ENCODE peak calls at places on chromosomes 12 and 14, in ten cellular contexts. One of them, this sample, is unnamed.

GRCh38 chr12:55619352-55620138 is 17.1 kb upstream of the OR10P1 start:
- DNase-seq in HL-60: peak; percentile 70
- DNase-seq in CD4-positive, alpha-beta T cell: no peak
- DNase-seq in psoas muscle: no peak
- DNase-seq in endothelial cell of umbilical vein: peak; percentile 95
- DNase-seq in MM.1S: peak; percentile 94
- DNase-seq in GM20000: peak; percentile 70
- DNase-seq in GM06990: peak; percentile 36
- DNase-seq in adrenal gland: peak; percentile 56
- DNase-seq in endothelial cell: peak; percentile 76
- DNase-seq in this sample: peak; percentile 70

GRCh38 chr12:11347810-11348209 is 37.6 kb upstream of the PRB4 start:
- DNase-seq in HL-60: no peak
- DNase-seq in CD4-positive, alpha-beta T cell: no peak
- DNase-seq in psoas muscle: no peak
- DNase-seq in endothelial cell of umbilical vein: no peak
- DNase-seq in MM.1S: no peak
- DNase-seq in GM20000: no peak
- DNase-seq in GM06990: no peak
- DNase-seq in adrenal gland: no peak
- DNase-seq in endothelial cell: no peak
- DNase-seq in this sample: no peak

GRCh38 chr14:20614038-20614840 is 23.1 kb upstream of the RNASE12 start:
- DNase-seq in HL-60: no peak
- DNase-seq in CD4-positive, alpha-beta T cell: no peak
- DNase-seq in psoas muscle: no peak
- DNase-seq in endothelial cell of umbilical vein: peak; percentile 28
- DNase-seq in MM.1S: no peak
- DNase-seq in GM20000: no peak
- DNase-seq in GM06990: no peak
- DNase-seq in adrenal gland: no peak
- DNase-seq in endothelial cell: peak; percentile 26
- DNase-seq in this sample: no peak

GRCh38 chr14:103259801-103260628 is 74.0 kb upstream of the EIF5 start:
- DNase-seq in HL-60: no peak
- DNase-seq in CD4-positive, alpha-beta T cell: no peak
- DNase-seq in psoas muscle: no peak
- DNase-seq in endothelial cell of umbilical vein: no peak
- DNase-seq in MM.1S: no peak
- DNase-seq in GM20000: no peak
- DNase-seq in GM06990: no peak
- DNase-seq in adrenal gland: no peak
- DNase-seq in endothelial cell: no peak
- DNase-seq in this sample: no peak

GRCh38 chr12:18629916-18630315 is 107.9 kb downstream of the PLCZ1 start:
- DNase-seq in HL-60: no peak
- DNase-seq in CD4-positive, alpha-beta T cell: no peak
- DNase-seq in psoas muscle: no peak
- DNase-seq in endothelial cell of umbilical vein: no peak
- DNase-seq in MM.1S: no peak
- DNase-seq in GM20000: no peak
- DNase-seq in GM06990: no peak
- DNase-seq in adrenal gland: no peak
- DNase-seq in endothelial cell: no peak
- DNase-seq in this sample: no peak

GRCh38 chr14:70955543-70956480 is 48.6 kb downstream of the PCNX1 start:
- DNase-seq in HL-60: no peak
- DNase-seq in CD4-positive, alpha-beta T cell: peak; percentile 45
- DNase-seq in psoas muscle: no peak
- DNase-seq in endothelial cell of umbilical vein: peak; percentile 41
- DNase-seq in MM.1S: peak; percentile 39
- DNase-seq in GM20000: peak; percentile 12
- DNase-seq in GM06990: no peak
- DNase-seq in adrenal gland: no peak
- DNase-seq in endothelial cell: no peak
- DNase-seq in this sample: peak; percentile 13

GRCh38 chr12:86389949-86390348 is 133.8 kb upstream of the MGAT4C start:
- DNase-seq in HL-60: no peak
- DNase-seq in CD4-positive, alpha-beta T cell: no peak
- DNase-seq in psoas muscle: no peak
- DNase-seq in endothelial cell of umbilical vein: no peak
- DNase-seq in MM.1S: no peak
- DNase-seq in GM20000: no peak
- DNase-seq in GM06990: no peak
- DNase-seq in adrenal gland: no peak
- DNase-seq in endothelial cell: no peak
- DNase-seq in this sample: no peak

GRCh38 chr14:69711471-69712216 is 55.3 kb upstream of the SRSF5 start:
- DNase-seq in HL-60: no peak
- DNase-seq in CD4-positive, alpha-beta T cell: no peak
- DNase-seq in psoas muscle: no peak
- DNase-seq in endothelial cell of umbilical vein: no peak
- DNase-seq in MM.1S: no peak
- DNase-seq in GM20000: no peak
- DNase-seq in GM06990: no peak
- DNase-seq in adrenal gland: peak; percentile 39
- DNase-seq in endothelial cell: no peak
- DNase-seq in this sample: no peak

GRCh38 chr12:95303476-95303875 is 85.9 kb downstream of the VEZT start:
- DNase-seq in HL-60: no peak
- DNase-seq in CD4-positive, alpha-beta T cell: no peak
- DNase-seq in psoas muscle: no peak
- DNase-seq in endothelial cell of umbilical vein: peak; percentile 68
- DNase-seq in MM.1S: no peak
- DNase-seq in GM20000: no peak
- DNase-seq in GM06990: no peak
- DNase-seq in adrenal gland: no peak
- DNase-seq in endothelial cell: no peak
- DNase-seq in this sample: no peak

GRCh38 chr12:916712-917445 is 32.6 kb downstream of the RAD52 start:
- DNase-seq in HL-60: no peak
- DNase-seq in CD4-positive, alpha-beta T cell: no peak
- DNase-seq in psoas muscle: no peak
- DNase-seq in endothelial cell of umbilical vein: no peak
- DNase-seq in MM.1S: no peak
- DNase-seq in GM20000: no peak
- DNase-seq in GM06990: no peak
- DNase-seq in adrenal gland: no peak
- DNase-seq in endothelial cell: no peak
- DNase-seq in this sample: no peak

GRCh38 chr12:46027172-46027571 is 36.8 kb upstream of the SCAF11 start:
- DNase-seq in HL-60: no peak
- DNase-seq in CD4-positive, alpha-beta T cell: no peak
- DNase-seq in psoas muscle: no peak
- DNase-seq in endothelial cell of umbilical vein: no peak
- DNase-seq in MM.1S: no peak
- DNase-seq in GM20000: no peak
- DNase-seq in GM06990: no peak
- DNase-seq in adrenal gland: no peak
- DNase-seq in endothelial cell: no peak
- DNase-seq in this sample: no peak

GRCh38 chr14:94051115-94051514 is 25.0 kb downstream of the OTUB2 start:
- DNase-seq in HL-60: no peak
- DNase-seq in CD4-positive, alpha-beta T cell: no peak
- DNase-seq in psoas muscle: no peak
- DNase-seq in endothelial cell of umbilical vein: peak; percentile 40
- DNase-seq in MM.1S: no peak
- DNase-seq in GM20000: no peak
- DNase-seq in GM06990: no peak
- DNase-seq in adrenal gland: no peak
- DNase-seq in endothelial cell: peak; percentile 30
- DNase-seq in this sample: no peak

GRCh38 chr12:69648476-69648875 is 37.8 kb upstream of the LRRC10 start:
- DNase-seq in HL-60: no peak
- DNase-seq in CD4-positive, alpha-beta T cell: no peak
- DNase-seq in psoas muscle: no peak
- DNase-seq in endothelial cell of umbilical vein: no peak
- DNase-seq in MM.1S: no peak
- DNase-seq in GM20000: no peak
- DNase-seq in GM06990: no peak
- DNase-seq in adrenal gland: no peak
- DNase-seq in endothelial cell: no peak
- DNase-seq in this sample: no peak

GRCh38 chr14:85444685-85445084 is 85.3 kb upstream of the FLRT2 start:
- DNase-seq in HL-60: peak; percentile 28
- DNase-seq in CD4-positive, alpha-beta T cell: no peak
- DNase-seq in psoas muscle: no peak
- DNase-seq in endothelial cell of umbilical vein: no peak
- DNase-seq in MM.1S: no peak
- DNase-seq in GM20000: no peak
- DNase-seq in GM06990: no peak
- DNase-seq in adrenal gland: no peak
- DNase-seq in endothelial cell: no peak
- DNase-seq in this sample: no peak

DNA sequence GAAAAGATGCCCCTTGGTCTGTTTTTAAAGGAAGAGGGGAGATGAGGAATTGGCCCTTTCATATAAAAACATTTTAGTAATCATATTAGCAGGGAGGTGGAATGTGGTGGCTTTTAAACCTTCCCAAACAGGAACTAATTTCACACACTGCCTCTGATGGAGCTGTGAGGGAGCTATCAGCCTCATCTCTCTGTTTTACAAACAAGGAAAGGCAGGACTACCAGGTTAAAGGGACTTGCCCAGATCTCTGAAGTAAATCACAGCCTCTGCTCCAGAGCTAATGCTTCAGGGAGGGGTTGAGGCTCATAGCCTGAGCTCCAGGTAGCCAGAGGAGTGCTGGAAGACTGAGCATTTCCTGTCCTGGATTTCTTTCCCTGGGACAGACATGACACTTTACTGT is 1.1 kb upstream of the BMP4 start:
- DNase-seq in HL-60: no peak
- DNase-seq in CD4-positive, alpha-beta T cell: no peak
- DNase-seq in psoas muscle: no peak
- DNase-seq in endothelial cell of umbilical vein: no peak
- DNase-seq in MM.1S: no peak
- DNase-seq in GM20000: peak; percentile 49
- DNase-seq in GM06990: no peak
- DNase-seq in adrenal gland: no peak
- DNase-seq in endothelial cell: no peak
- DNase-seq in this sample: no peak
- TF ChIP-seq CTCF in HL-60: no peak
- TF ChIP-seq CTCF in CD4-positive, alpha-beta T cell: no peak
- TF ChIP-seq CTCF in psoas muscle: no peak
- TF ChIP-seq CTCF in endothelial cell of umbilical vein: no peak
- TF ChIP-seq CTCF in MM.1S: no peak
- TF ChIP-seq CTCF in GM20000: no peak
- TF ChIP-seq CTCF in GM06990: no peak
- TF ChIP-seq CTCF in adrenal gland: no peak
- TF ChIP-seq CTCF in endothelial cell: no peak
- TF ChIP-seq CTCF in this sample: no peak

GRCh38 chr12:116303929-116304328 is 26.4 kb upstream of the MED13L start:
- DNase-seq in HL-60: peak; percentile 56
- DNase-seq in CD4-positive, alpha-beta T cell: no peak
- DNase-seq in psoas muscle: no peak
- DNase-seq in endothelial cell of umbilical vein: no peak
- DNase-seq in MM.1S: no peak
- DNase-seq in GM20000: no peak
- DNase-seq in GM06990: no peak
- DNase-seq in adrenal gland: no peak
- DNase-seq in endothelial cell: no peak
- DNase-seq in this sample: no peak
- TF ChIP-seq CTCF in HL-60: no peak
- TF ChIP-seq CTCF in CD4-positive, alpha-beta T cell: no peak
- TF ChIP-seq CTCF in psoas muscle: no peak
- TF ChIP-seq CTCF in endothelial cell of umbilical vein: no peak
- TF ChIP-seq CTCF in MM.1S: no peak
- TF ChIP-seq CTCF in GM20000: no peak
- TF ChIP-seq CTCF in GM06990: no peak
- TF ChIP-seq CTCF in adrenal gland: no peak
- TF ChIP-seq CTCF in endothelial cell: no peak
- TF ChIP-seq CTCF in this sample: no peak

GRCh38 chr12:97465012-97465345 is 2.4 kb downstream of the RMST start:
- DNase-seq in HL-60: no peak
- DNase-seq in CD4-positive, alpha-beta T cell: no peak
- DNase-seq in psoas muscle: no peak
- DNase-seq in endothelial cell of umbilical vein: no peak
- DNase-seq in MM.1S: no peak
- DNase-seq in GM20000: no peak
- DNase-seq in GM06990: no peak
- DNase-seq in adrenal gland: no peak
- DNase-seq in endothelial cell: peak; percentile 11
- DNase-seq in this sample: no peak
- TF ChIP-seq CTCF in HL-60: no peak
- TF ChIP-seq CTCF in CD4-positive, alpha-beta T cell: no peak
- TF ChIP-seq CTCF in psoas muscle: no peak
- TF ChIP-seq CTCF in endothelial cell of umbilical vein: no peak
- TF ChIP-seq CTCF in MM.1S: no peak
- TF ChIP-seq CTCF in GM20000: no peak
- TF ChIP-seq CTCF in GM06990: no peak
- TF ChIP-seq CTCF in adrenal gland: no peak
- TF ChIP-seq CTCF in endothelial cell: no peak
- TF ChIP-seq CTCF in this sample: no peak

GRCh38 chr12:20189767-20190166 is 178.6 kb upstream of the PDE3A start:
- DNase-seq in HL-60: no peak
- DNase-seq in CD4-positive, alpha-beta T cell: no peak
- DNase-seq in psoas muscle: no peak
- DNase-seq in endothelial cell of umbilical vein: no peak
- DNase-seq in MM.1S: no peak
- DNase-seq in GM20000: no peak
- DNase-seq in GM06990: no peak
- DNase-seq in adrenal gland: no peak
- DNase-seq in endothelial cell: no peak
- DNase-seq in this sample: no peak

GRCh38 chr12:20188930-20189653 is 179.2 kb upstream of the PDE3A start:
- DNase-seq in HL-60: no peak
- DNase-seq in CD4-positive, alpha-beta T cell: no peak
- DNase-seq in psoas muscle: no peak
- DNase-seq in endothelial cell of umbilical vein: peak; percentile 19
- DNase-seq in MM.1S: no peak
- DNase-seq in GM20000: no peak
- DNase-seq in GM06990: no peak
- DNase-seq in adrenal gland: no peak
- DNase-seq in endothelial cell: no peak
- DNase-seq in this sample: no peak

GRCh38 chr12:20196767-20197166 is 171.6 kb upstream of the PDE3A start:
- DNase-seq in HL-60: no peak
- DNase-seq in CD4-positive, alpha-beta T cell: no peak
- DNase-seq in psoas muscle: no peak
- DNase-seq in endothelial cell of umbilical vein: no peak
- DNase-seq in MM.1S: no peak
- DNase-seq in GM20000: no peak
- DNase-seq in GM06990: no peak
- DNase-seq in adrenal gland: no peak
- DNase-seq in endothelial cell: no peak
- DNase-seq in this sample: no peak

GRCh38 chr12:20199780-20200179 is 168.6 kb upstream of the PDE3A start:
- DNase-seq in HL-60: no peak
- DNase-seq in CD4-positive, alpha-beta T cell: no peak
- DNase-seq in psoas muscle: no peak
- DNase-seq in endothelial cell of umbilical vein: no peak
- DNase-seq in MM.1S: no peak
- DNase-seq in GM20000: no peak
- DNase-seq in GM06990: no peak
- DNase-seq in adrenal gland: no peak
- DNase-seq in endothelial cell: no peak
- DNase-seq in this sample: no peak

DNA sequence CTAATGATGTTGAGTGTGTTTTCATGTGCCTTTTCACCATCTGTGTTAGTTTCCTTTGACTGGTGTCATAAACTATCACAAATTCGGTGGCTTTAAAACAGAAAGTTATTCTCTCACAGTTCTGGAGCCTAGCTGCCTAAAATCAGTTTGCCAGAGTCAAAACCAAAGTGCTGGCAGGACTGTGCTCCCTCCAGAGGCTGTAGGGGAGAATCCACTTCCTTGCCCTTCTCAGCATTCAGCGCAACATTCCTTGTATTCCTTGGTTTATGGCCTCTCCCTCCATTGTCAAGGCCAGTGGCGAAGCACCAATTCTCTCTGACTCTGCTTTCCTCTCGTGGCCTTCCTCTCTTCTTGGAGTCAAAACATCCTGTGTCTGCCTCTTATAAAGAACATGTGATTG is 174.2 kb upstream of the PDE3A start:
- DNase-seq in HL-60: no peak
- DNase-seq in CD4-positive, alpha-beta T cell: no peak
- DNase-seq in psoas muscle: no peak
- DNase-seq in endothelial cell of umbilical vein: peak; percentile 30
- DNase-seq in MM.1S: no peak
- DNase-seq in GM20000: no peak
- DNase-seq in GM06990: no peak
- DNase-seq in adrenal gland: no peak
- DNase-seq in endothelial cell: peak; percentile 22
- DNase-seq in this sample: no peak
- TF ChIP-seq CTCF in HL-60: no peak
- TF ChIP-seq CTCF in CD4-positive, alpha-beta T cell: no peak
- TF ChIP-seq CTCF in psoas muscle: no peak
- TF ChIP-seq CTCF in endothelial cell of umbilical vein: no peak
- TF ChIP-seq CTCF in MM.1S: no peak
- TF ChIP-seq CTCF in GM20000: no peak
- TF ChIP-seq CTCF in GM06990: peak; percentile 8
- TF ChIP-seq CTCF in adrenal gland: peak; percentile 6
- TF ChIP-seq CTCF in endothelial cell: no peak
- TF ChIP-seq CTCF in this sample: no peak

This sample was measured in GM10248.